ENCODE peak calls at places on chromosomes 12 and 14, in six cellular contexts. R is uterus, G is A549, Z is prostate gland, K is ovary, U is sigmoid colon. L is an unnamed sample.

GRCh38 chr14:102325791-102326345 is 6.3 kb downstream of the ZNF839 start:
- DNase-seq in R (no peak), G (no peak), Z (no peak), K (no peak), U (peak; percentile 50), L (no peak)

GRCh38 chr14:25042362-25043299 is 7.3 kb downstream of the STXBP6 start:
- DNase-seq in R (no peak), G (peak; percentile 64), Z (peak; percentile 31), K (no peak), U (no peak), L (no peak)

GRCh38 chr12:74917743-74918142 is 291.9 kb downstream of the KCNC2 start:
- DNase-seq in R (no peak), G (no peak), Z (no peak), K (no peak), U (no peak), L (no peak)

GRCh38 chr12:53103860-53104305 is 597 bp downstream of the SOAT2 start:
- DNase-seq in R (no peak), G (no peak), Z (no peak), K (no peak), U (no peak), L (no peak)

GRCh38 chr14:27148143-27148542 is 550.3 kb upstream of the NOVA1 start:
- DNase-seq in R (no peak), G (no peak), Z (no peak), K (no peak), U (no peak), L (no peak)

GRCh38 chr12:104348283-104348993 is 44.9 kb downstream of the EID3 start:
- DNase-seq in R (no peak), G (no peak), Z (no peak), K (no peak), U (no peak), L (no peak)

GRCh38 chr12:56931474-56931978 is 2.7 kb downstream of the SDR9C7 start:
- DNase-seq in R (no peak), G (peak; percentile 55), Z (no peak), K (no peak), U (no peak), L (no peak)

GRCh38 chr12:53181935-53182334 is 1.2 kb upstream of the CSAD start:
- DNase-seq in R (no peak), G (no peak), Z (no peak), K (no peak), U (no peak), L (no peak)

GRCh38 chr14:26190644-26191043 is 407.2 kb downstream of the NOVA1 start:
- DNase-seq in R (no peak), G (no peak), Z (no peak), K (no peak), U (no peak), L (no peak)

GRCh38 chr12:79617696-79618095 is 73.1 kb downstream of the PAWR start:
- DNase-seq in R (no peak), G (no peak), Z (no peak), K (no peak), U (no peak), L (no peak)

GRCh38 chr12:45286621-45287020 is 70.7 kb downstream of the ANO6 start:
- DNase-seq in R (no peak), G (no peak), Z (no peak), K (no peak), U (no peak), L (no peak)

GRCh38 chr14:46885566-46885965 is 234.0 kb upstream of the RPL10L start:
- DNase-seq in R (no peak), G (peak; percentile 1), Z (no peak), K (no peak), U (no peak), L (no peak)

GRCh38 chr12:52310622-52311281 is 10.4 kb downstream of the KRT83 start:
- DNase-seq in R (no peak), G (peak; percentile 26), Z (no peak), K (no peak), U (no peak), L (no peak)

GRCh38 chr12:76863811-76864210 is 15.0 kb downstream of the CSRP2 start:
- DNase-seq in R (no peak), G (no peak), Z (no peak), K (no peak), U (no peak), L (no peak)

GRCh38 chr12:105967038-105967776 is 171.5 kb downstream of the NUAK1 start:
- DNase-seq in R (no peak), G (no peak), Z (no peak), K (no peak), U (no peak), L (no peak)

GRCh38 chr14:105853907-105854599 is 327.7 kb downstream of the TMEM121 start:
- DNase-seq in R (no peak), G (no peak), Z (no peak), K (peak; percentile 9), U (peak; percentile 55), L (peak; percentile 5)

GRCh38 chr14:69154779-69155178 is 1.9 kb upstream of the DCAF5 start:
- DNase-seq in R (no peak), G (peak; percentile 74), Z (no peak), K (peak; percentile 23), U (no peak), L (peak; percentile 71)

GRCh38 chr14:80434574-80435321 is 223.4 kb upstream of the DIO2 start:
- DNase-seq in R (no peak), G (peak; percentile 70), Z (no peak), K (no peak), U (no peak), L (no peak)

GRCh38 chr12:70451528-70451927 is 85.4 kb downstream of the KCNMB4 start:
- DNase-seq in R (no peak), G (no peak), Z (no peak), K (no peak), U (no peak), L (no peak)

GRCh38 chr14:65783576-65783975 is 371.0 kb downstream of the FUT8 start:
- DNase-seq in R (no peak), G (no peak), Z (no peak), K (no peak), U (no peak), L (no peak)

GRCh38 chr12:34361721-34362316 is 339.5 kb downstream of the ALG10 start:
- DNase-seq in R (no peak), G (no peak), Z (no peak), K (no peak), U (no peak), L (no peak)

GRCh38 chr12:64450711-64451486 is 1.0 kb upstream of the TBK1 start:
- DNase-seq in R (no peak), G (no peak), Z (no peak), K (no peak), U (no peak), L (no peak)

GRCh38 chr12:64456119-64456518 is 4.2 kb downstream of the TBK1 start:
- DNase-seq in R (no peak), G (no peak), Z (no peak), K (no peak), U (no peak), L (no peak)

GRCh38 chr12:64450057-64450640 is 1.8 kb upstream of the TBK1 start:
- DNase-seq in R (no peak), G (no peak), Z (no peak), K (no peak), U (no peak), L (no peak)

GRCh38 chr12:64452559-64453329 is 824 bp downstream of the TBK1 start:
- DNase-seq in R (no peak), G (peak; percentile 72), Z (peak; percentile 62), K (no peak), U (no peak), L (no peak)

DNA sequence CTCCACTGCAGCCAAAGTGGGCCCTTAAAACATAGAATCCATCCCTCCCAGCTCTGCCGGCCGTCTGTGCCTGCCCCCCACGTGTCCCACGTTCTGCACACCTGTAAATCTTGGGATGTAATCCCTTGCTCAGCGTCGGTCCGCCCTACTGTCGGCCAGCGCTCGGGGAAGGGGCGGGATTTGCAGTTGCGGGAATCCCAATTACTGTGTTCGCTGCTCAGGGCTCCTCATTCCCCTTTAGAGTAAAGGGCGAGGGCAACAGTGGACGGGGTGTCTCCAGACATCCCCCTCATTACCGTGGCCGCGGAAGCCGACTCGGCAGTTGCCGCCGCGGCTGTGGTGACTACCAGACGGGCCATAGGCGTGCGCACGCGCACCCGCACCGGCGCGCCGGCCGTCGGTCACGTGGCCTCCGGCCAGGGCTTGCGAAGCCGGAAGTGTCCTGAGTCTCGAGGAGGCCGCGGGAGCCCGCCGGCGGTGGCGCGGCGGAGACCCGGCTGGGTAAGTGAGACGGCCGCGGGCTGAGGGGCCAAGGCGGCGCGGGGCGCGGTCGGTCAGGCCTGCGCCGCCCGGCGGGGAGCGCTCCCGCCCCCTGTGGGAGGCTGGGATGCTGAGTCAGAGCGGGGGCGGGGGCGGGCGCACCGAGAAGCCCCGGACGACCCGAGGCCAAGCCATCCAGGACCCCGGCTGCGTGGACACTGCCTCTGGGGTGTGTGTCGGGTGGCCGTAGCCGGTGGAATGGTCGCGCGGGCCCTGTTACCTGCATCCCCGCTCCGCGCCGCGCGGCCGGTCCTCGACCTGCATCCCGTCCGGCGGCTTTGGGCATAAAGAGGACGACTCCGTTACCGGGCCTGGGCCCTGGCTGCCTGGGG is at the start of gene TBK1:
- DNase-seq in R (peak; percentile 86), G (peak; percentile 93), Z (peak; percentile 90), K (peak; percentile 90), U (peak; percentile 95), L (peak; percentile 90)
- TF ChIP-seq POLR2A in R (peak; percentile 82), G (peak; percentile 94), Z (peak; percentile 86), K (peak; percentile 69), U (no peak), L (peak; percentile 81)

GRCh38 chr12:48800457-48800856 is 11.6 kb upstream of the ADCY6 start:
- DNase-seq in R (no peak), G (no peak), Z (no peak), K (no peak), U (no peak), L (no peak)

GRCh38 chr12:48796976-48797375 is 8.1 kb upstream of the ADCY6 start:
- DNase-seq in R (no peak), G (no peak), Z (no peak), K (no peak), U (no peak), L (no peak)

GRCh38 chr12:48794870-48795269 is 6.0 kb upstream of the ADCY6 start:
- DNase-seq in R (no peak), G (no peak), Z (no peak), K (no peak), U (no peak), L (no peak)

GRCh38 chr12:48793696-48794095 is 4.8 kb upstream of the ADCY6 start:
- DNase-seq in R (no peak), G (no peak), Z (no peak), K (no peak), U (no peak), L (no peak)

GRCh38 chr12:48795550-48796455 is 6.9 kb upstream of the ADCY6 start:
- DNase-seq in R (peak; percentile 81), G (peak; percentile 87), Z (peak; percentile 75), K (peak; percentile 85), U (peak; percentile 86), L (peak; percentile 68)
- TF ChIP-seq POLR2A in R (no peak), G (no peak), Z (no peak), K (no peak), U (no peak), L (no peak)

GRCh38 chr14:63543000-63543825 is at the start of gene PPP2R5E:
- DNase-seq in R (peak; percentile 98), G (peak; percentile 99), Z (peak; percentile 99), K (peak; percentile 98), U (peak; percentile 99), L (peak; percentile 98)
- TF ChIP-seq POLR2A in R (peak; percentile 41), G (peak; percentile 86), Z (peak; percentile 63), K (peak; percentile 51), U (peak; percentile 74), L (peak; percentile 60)

GRCh38 chr12:12714276-12715001 is 2.7 kb upstream of the CDKN1B start:
- DNase-seq in R (peak; percentile 65), G (peak; percentile 68), Z (peak; percentile 59), K (peak; percentile 60), U (no peak), L (no peak)
- TF ChIP-seq POLR2A in R (peak; percentile 79), G (no peak), Z (peak; percentile 51), K (peak; percentile 44), U (peak; percentile 59), L (peak; percentile 71)